ENCODE peak calls at places on chromosomes 11 and 22, in ten cellular contexts. N is upper lobe of left lung; E is heart right ventricle; A is T-helper 17 cell; I is activated CD4-positive, CD25-positive, alpha-beta regulatory T cell treated with anti-CD3 and anti-CD28 coated beads, Interleukin-2, amount 50 U/mL, for 24 hours; C is IMR-90; K is naive B cell; Y is activated naive CD8-positive, alpha-beta T cell treated with anti-CD3 and anti-CD28 coated beads, Interleukin-2, amount 10 ng/mL, durations not matched to agents 7 days and 5 days; H is effector memory CD8-positive, alpha-beta T cell; U is Right ventricle myocardium inferior. M is an unnamed sample.

GRCh38 chr22:23281053-23281405 is 100.7 kb downstream of the BCR start:
- ATAC-seq in N (no peak), E (no peak), A (no peak), I (no peak), C (no peak), K (no peak), Y (no peak), H (no peak), U (no peak), M (no peak)

GRCh38 chr11:12715941-12716340 is 41.7 kb downstream of the TEAD1 start:
- ATAC-seq in N (no peak), E (peak; percentile 68), A (no peak), I (no peak), C (no peak), K (no peak), Y (no peak), H (no peak), U (no peak), M (no peak)

GRCh38 chr22:37862570-37863325 is 13.5 kb downstream of the EIF3L start:
- ATAC-seq in N (no peak), E (peak; percentile 37), A (peak; percentile 18), I (peak; percentile 13), C (peak; percentile 8), K (no peak), Y (no peak), H (no peak), U (peak; percentile 38), M (no peak)

GRCh38 chr22:23029521-23030228 is 40.6 kb upstream of the GNAZ start:
- ATAC-seq in N (no peak), E (no peak), A (no peak), I (no peak), C (no peak), K (no peak), Y (no peak), H (no peak), U (no peak), M (no peak)

GRCh38 chr11:27477831-27478230 is 5.2 kb upstream of the LGR4 start:
- ATAC-seq in N (no peak), E (no peak), A (no peak), I (no peak), C (no peak), K (no peak), Y (no peak), H (no peak), U (no peak), M (no peak)

GRCh38 chr11:11244470-11245080 is 108.5 kb downstream of the CSNK2A3 start:
- ATAC-seq in N (no peak), E (no peak), A (no peak), I (no peak), C (no peak), K (peak; percentile 55), Y (no peak), H (no peak), U (no peak), M (peak; percentile 49)

GRCh38 chr11:94964934-94965333 is 8.4 kb downstream of the CWC15 start:
- ATAC-seq in N (no peak), E (no peak), A (peak; percentile 21), I (no peak), C (no peak), K (no peak), Y (no peak), H (no peak), U (no peak), M (no peak)

GRCh38 chr22:43236401-43237166 is 49.6 kb upstream of the TTLL12 start:
- ATAC-seq in N (no peak), E (peak; percentile 77), A (no peak), I (no peak), C (no peak), K (no peak), Y (no peak), H (no peak), U (peak; percentile 79), M (no peak)

GRCh38 chr11:28476053-28476452 is 367.9 kb downstream of the METTL15 start:
- ATAC-seq in N (no peak), E (peak; percentile 55), A (no peak), I (no peak), C (no peak), K (no peak), Y (no peak), H (no peak), U (peak; percentile 84), M (no peak)

GRCh38 chr22:36899498-36899897 is 13.9 kb upstream of the CSF2RB start:
- ATAC-seq in N (no peak), E (no peak), A (no peak), I (no peak), C (no peak), K (no peak), Y (no peak), H (no peak), U (no peak), M (no peak)

GRCh38 chr11:74948898-74949747 is at the start of the genes SPCS2 and XRRA1:
- ATAC-seq in N (peak; percentile 100), E (peak; percentile 100), A (peak; percentile 97), I (peak; percentile 100), C (peak; percentile 98), K (peak; percentile 94), Y (peak; percentile 99), H (peak; percentile 97), U (peak; percentile 99), M (peak; percentile 98)

M was measured in stimulated activated memory B cell treated with anti-CD40 and anti-IgM and Interleukin-4, amounts not matched to agents 10 μg/mL and 1 μg/mL and 100 μg/mL, for 72 hours.